ENCODE peak calls at places on chromosomes 11 and 22, in four cellular contexts. X is effector memory CD4-positive, alpha-beta T cell; Y is spleen; D is uterus. L is an unnamed sample.

GRCh38 chr11:2730323-2731284 is 30.8 kb upstream of the KCNQ1OT1 start:
- DNase-seq in X (no peak), D (no peak), Y (no peak), L (no peak)

GRCh38 chr22:30246962-30247376 is 410 bp upstream of the LIF start:
- DNase-seq in X (no peak), D (no peak), Y (no peak), L (no peak)

GRCh38 chr22:22380098-22381030 is 128.2 kb downstream of the ZNF280B start:
- DNase-seq in Y (peak; percentile 90), D (no peak), X (no peak), L (no peak)

GRCh38 chr22:33126881-33127280 is 68.7 kb upstream of the SYN3 start:
- DNase-seq in Y (no peak), X (no peak), D (no peak), L (no peak)

GRCh38 chr11:124285610-124286344 is 28.0 kb downstream of the OR8D1 start:
- DNase-seq in D (no peak), X (no peak), Y (no peak), L (no peak)

GRCh38 chr11:68012843-68013610 is 2.9 kb downstream of the ALDH3B1 start:
- DNase-seq in X (no peak), Y (no peak), D (no peak), L (no peak)

GRCh38 chr22:48744283-48744641 is 1083.4 kb downstream of the BRD1 start:
- DNase-seq in X (no peak), Y (peak; percentile 59), D (no peak), L (no peak)

GRCh38 chr11:35792148-35792845 is 129.7 kb downstream of the TRIM44 start:
- DNase-seq in D (no peak), X (no peak), Y (no peak), L (no peak)

GRCh38 chr22:26744892-26745808 is 87.8 kb downstream of the MIAT start:
- DNase-seq in X (no peak), D (no peak), Y (no peak), L (no peak)

GRCh38 chr11:26947379-26947844 is 46.5 kb upstream of the FIBIN start:
- DNase-seq in D (peak; percentile 63), X (no peak), Y (no peak), L (no peak)

GRCh38 chr11:76161261-76161961 is 44.9 kb downstream of the WNT11 start:
- DNase-seq in D (no peak), Y (peak; percentile 65), X (no peak), L (no peak)

GRCh38 chr22:39363751-39364484 is 14.1 kb downstream of the SYNGR1 start:
- DNase-seq in D (no peak), X (no peak), Y (no peak), L (no peak)
- H3K27ac ChIP-seq in D (peak overlapping the region; percentile 35), X (no peak overlapping the region), Y (no peak overlapping the region), L (peak overlapping the region; percentile 41)

GRCh38 chr22:35861451-35861850 is 143.8 kb downstream of the APOL5 start:
- DNase-seq in D (no peak), Y (no peak), X (no peak), L (no peak)

GRCh38 chr22:35863432-35863831 is 145.8 kb downstream of the APOL5 start:
- DNase-seq in Y (no peak), X (no peak), D (no peak), L (no peak)

GRCh38 chr22:35860087-35860733 is 142.5 kb downstream of the APOL5 start:
- DNase-seq in X (no peak), Y (no peak), D (no peak), L (no peak)

GRCh38 chr22:35860837-35861236 is 143.2 kb downstream of the APOL5 start:
- DNase-seq in D (no peak), X (no peak), Y (no peak), L (no peak)

GRCh38 chr22:35862697-35863096 is 145.0 kb downstream of the APOL5 start:
- DNase-seq in X (no peak), Y (no peak), D (no peak), L (no peak)
- H3K27ac ChIP-seq in X (no peak overlapping the region), Y (no peak overlapping the region), D (no peak overlapping the region), L (no peak overlapping the region)

GRCh38 chr11:132134322-132134721 is 763.9 kb downstream of the NTM start:
- DNase-seq in Y (no peak), D (no peak), X (no peak), L (no peak)

GRCh38 chr11:132139181-132139580 is 768.8 kb downstream of the NTM start:
- DNase-seq in Y (no peak), D (no peak), X (no peak), L (no peak)

GRCh38 chr11:132137289-132137980 is 767.0 kb downstream of the NTM start:
- DNase-seq in X (no peak), Y (no peak), D (no peak), L (no peak)

GRCh38 chr11:132140056-132140455 is 769.6 kb downstream of the NTM start:
- DNase-seq in D (no peak), X (no peak), Y (no peak), L (no peak)

DNA sequence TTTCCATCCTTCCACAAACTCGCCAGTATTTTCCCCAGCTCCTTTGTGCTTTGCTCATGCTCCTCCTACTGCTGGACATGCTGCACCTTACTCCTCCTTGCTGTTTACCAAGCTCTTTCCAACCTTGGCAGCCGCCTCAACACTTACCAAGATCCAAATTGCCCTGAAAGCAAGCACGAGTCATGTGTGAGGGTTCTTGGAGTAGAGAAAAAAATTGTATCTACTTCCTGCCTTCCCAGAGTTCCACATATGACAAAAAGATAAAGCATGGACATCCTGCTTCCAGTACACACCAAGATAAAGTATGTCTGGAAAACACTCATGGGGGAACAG is 767.5 kb downstream of the NTM start:
- DNase-seq in D (no peak), X (no peak), Y (no peak), L (no peak)
- H3K27ac ChIP-seq in D (no peak overlapping the region), X (no peak overlapping the region), Y (no peak overlapping the region), L (no peak overlapping the region)

GRCh38 chr22:46055176-46055850 is 78.4 kb upstream of the WNT7B start:
- DNase-seq in X (no peak), D (peak; percentile 47), Y (peak; percentile 84), L (no peak)

GRCh38 chr22:46055851-46056168 is 78.8 kb upstream of the WNT7B start:
- DNase-seq in X (no peak), Y (no peak), D (no peak), L (no peak)

GRCh38 chr22:46053563-46054090 is 76.7 kb upstream of the WNT7B start:
- DNase-seq in D (peak; percentile 79), X (peak; percentile 56), Y (peak; percentile 94), L (no peak)

GRCh38 chr22:46054091-46054877 is 77.3 kb upstream of the WNT7B start:
- DNase-seq in D (peak; percentile 85), Y (peak; percentile 94), X (peak; percentile 39), L (peak; percentile 84)

GRCh38 chr22:46054878-46055158 is 77.9 kb upstream of the WNT7B start:
- DNase-seq in X (no peak), Y (no peak), D (no peak), L (no peak)
- H3K27ac ChIP-seq in X (peak overlapping the region; percentile 67), Y (peak overlapping the region; percentile 98), D (peak overlapping the region; percentile 100), L (peak overlapping the region; percentile 99)

GRCh38 chr11:9530901-9531625 is 42.4 kb upstream of the WEE1 start:
- DNase-seq in D (no peak), Y (no peak), X (no peak), L (no peak)
- H3K27ac ChIP-seq in D (no peak overlapping the region), Y (no peak overlapping the region), X (no peak overlapping the region), L (no peak overlapping the region)

DNA sequence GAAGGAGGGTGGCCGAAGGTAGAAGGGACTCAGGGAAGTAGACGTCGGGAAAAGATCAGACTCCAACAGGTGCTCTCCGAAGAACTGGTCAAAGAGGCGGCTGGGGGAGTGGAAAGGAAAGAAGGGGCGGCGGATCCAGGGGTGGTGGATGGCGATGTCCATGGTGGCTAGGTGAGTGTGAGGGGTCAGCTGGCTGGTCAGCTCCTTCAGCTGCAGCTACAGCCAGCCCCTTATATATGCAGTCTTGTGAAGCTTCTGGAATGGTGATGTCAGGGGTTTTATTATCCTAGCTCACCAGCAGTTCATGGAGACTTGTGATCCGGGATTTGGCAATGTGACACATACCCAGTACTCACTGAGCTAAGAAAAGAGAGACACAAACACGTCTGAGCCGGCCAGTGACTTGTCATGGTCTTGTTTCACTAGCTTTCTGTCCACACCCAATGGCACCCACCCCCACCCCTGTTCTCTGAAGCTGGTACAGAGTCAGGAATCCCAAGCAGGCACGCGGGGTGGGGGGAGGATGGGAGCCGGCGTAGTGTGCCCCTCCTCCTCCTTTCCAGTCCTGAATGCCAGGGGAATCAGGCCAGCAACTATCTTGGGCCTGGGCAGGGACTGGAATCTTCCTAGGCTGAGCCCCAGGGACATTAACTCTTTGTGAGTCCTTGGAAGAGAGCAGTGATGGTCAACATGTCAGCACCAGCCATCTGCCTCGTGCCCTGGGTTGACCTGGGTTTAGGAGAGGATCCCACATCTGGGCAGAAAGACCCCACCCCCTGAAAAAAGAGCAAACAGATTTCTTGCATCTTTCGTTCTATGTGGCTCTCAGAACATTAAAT is at the start of gene CRYAB:
- DNase-seq in D (peak; percentile 86), X (no peak), Y (no peak), L (peak; percentile 86)
- H3K27ac ChIP-seq in D (peak within 1 kb of the TSS; percentile 98), X (no peak within 1 kb of the TSS), Y (peak within 1 kb of the TSS; percentile 73), L (peak within 1 kb of the TSS; percentile 99)

GRCh38 chr11:102155676-102156075 is 45.4 kb downstream of the YAP1 start:
- DNase-seq in X (no peak), Y (no peak), D (no peak), L (no peak)

GRCh38 chr11:102148059-102148458 is 37.8 kb downstream of the YAP1 start:
- DNase-seq in D (no peak), X (no peak), Y (no peak), L (no peak)

GRCh38 chr11:102153082-102153481 is 42.8 kb downstream of the YAP1 start:
- DNase-seq in X (no peak), Y (no peak), D (no peak), L (no peak)

GRCh38 chr11:102154806-102155205 is 44.6 kb downstream of the YAP1 start:
- DNase-seq in X (no peak), Y (no peak), D (no peak), L (no peak)

DNA sequence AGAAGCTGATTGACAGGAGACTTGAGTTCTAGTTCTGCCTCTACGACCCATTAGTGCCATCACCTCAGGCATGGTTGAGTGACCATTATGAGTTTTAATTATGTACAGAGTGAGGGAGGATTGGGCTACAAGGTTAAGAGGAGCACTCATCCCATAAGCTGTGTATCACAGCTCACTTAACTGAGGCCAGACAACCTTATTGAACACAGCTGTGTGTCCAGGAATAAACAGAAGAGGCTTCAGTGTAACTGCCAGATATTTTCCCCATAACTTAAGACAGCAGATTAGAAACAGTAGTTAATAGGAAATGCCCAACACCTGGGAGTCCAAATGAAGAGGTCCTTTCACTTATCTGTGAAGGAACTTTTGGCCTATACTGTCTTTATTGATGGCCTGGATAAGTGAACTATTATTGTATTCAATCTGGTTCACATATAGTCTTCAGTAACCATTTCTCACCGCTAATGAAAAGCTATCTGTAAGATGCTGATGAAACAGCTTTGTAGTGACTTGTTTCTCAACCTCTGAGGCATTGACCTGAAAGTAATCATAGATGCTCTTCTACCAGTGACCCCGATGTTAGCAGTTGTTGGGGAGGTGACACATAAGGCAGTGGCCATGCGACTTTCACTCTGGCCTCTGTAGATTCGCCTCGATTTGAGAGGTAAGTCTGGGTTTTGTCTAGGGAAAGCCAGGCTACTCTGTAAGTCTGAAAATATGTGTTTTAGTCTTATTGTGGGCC is 41.7 kb downstream of the YAP1 start:
- DNase-seq in D (no peak), Y (no peak), X (no peak), L (no peak)
- H3K27ac ChIP-seq in D (no peak overlapping the region), Y (no peak overlapping the region), X (no peak overlapping the region), L (no peak overlapping the region)

L was measured in caudate nucleus.